ENCODE peak calls at places on chromosome 2, in six cellular contexts. O, W, E, T, V and N are unnamed samples.

GRCh38 chr2:219060821-219061791 is at the start of gene IHH:
- DNase-seq in O (peak), W (no peak), E (peak), T (no peak), V (no peak), N (no peak)

GRCh38 chr2:44715671-44716077 is 225.8 kb upstream of the SIX3 start:
- DNase-seq in O (no peak), W (no peak), E (peak), T (peak), V (no peak), N (no peak)

GRCh38 chr2:121648611-121649401 is 456 bp downstream of the CLASP1 start:
- DNase-seq in O (peak), W (no peak), E (peak), T (no peak), V (peak), N (peak)

GRCh38 chr2:67456441-67456840 is 59.3 kb downstream of the ETAA1 start:
- DNase-seq in O (no peak), W (no peak), E (no peak), T (no peak), V (no peak), N (no peak)

GRCh38 chr2:220198911-220199310 is 571.5 kb downstream of the SLC4A3 start:
- DNase-seq in O (no peak), W (no peak), E (peak), T (no peak), V (no peak), N (no peak)

GRCh38 chr2:20091305-20091991 is 40.0 kb upstream of the LAPTM4A start:
- DNase-seq in O (peak), W (no peak), E (peak), T (peak), V (peak), N (no peak)

GRCh38 chr2:196459539-196459938 is 180.0 kb upstream of the CCDC150 start:
- DNase-seq in O (no peak), W (no peak), E (no peak), T (no peak), V (no peak), N (peak)

GRCh38 chr2:65016789-65017188 is 27.6 kb downstream of the SLC1A4 start:
- DNase-seq in O (no peak), W (no peak), E (no peak), T (no peak), V (no peak), N (no peak)

GRCh38 chr2:82084679-82085392 is 1780.3 kb upstream of the LRRTM1 start:
- DNase-seq in O (no peak), W (no peak), E (no peak), T (no peak), V (no peak), N (no peak)

GRCh38 chr2:196592912-196593881 is 46.3 kb upstream of the CCDC150 start:
- DNase-seq in O (peak), W (no peak), E (peak), T (no peak), V (peak), N (no peak)

GRCh38 chr2:15031745-15032240 is 399.3 kb downstream of the LRATD1 start:
- DNase-seq in O (no peak), W (no peak), E (no peak), T (no peak), V (no peak), N (no peak)

GRCh38 chr2:201171259-201171814 is 11.6 kb upstream of the CASP10 start:
- DNase-seq in O (no peak), W (no peak), E (peak), T (no peak), V (no peak), N (no peak)

GRCh38 chr2:80126596-80127189 is 177.9 kb downstream of the LRRTM1 start:
- DNase-seq in O (no peak), W (no peak), E (peak), T (no peak), V (no peak), N (no peak)

GRCh38 chr2:71226391-71226964 is 425 bp downstream of the PAIP2B start:
- DNase-seq in O (peak), W (no peak), E (no peak), T (no peak), V (peak), N (no peak)

GRCh38 chr2:239268082-239268481 is 132.7 kb downstream of the HDAC4 start:
- DNase-seq in O (peak), W (no peak), E (no peak), T (no peak), V (no peak), N (no peak)

GRCh38 chr2:239267411-239267941 is 133.3 kb downstream of the HDAC4 start:
- DNase-seq in O (peak), W (peak), E (peak), T (no peak), V (peak), N (peak)

GRCh38 chr2:239268549-239268948 is 132.3 kb downstream of the HDAC4 start:
- DNase-seq in O (no peak), W (no peak), E (no peak), T (no peak), V (no peak), N (peak)

GRCh38 chr2:239269959-239270358 is 130.9 kb downstream of the HDAC4 start:
- DNase-seq in O (no peak), W (no peak), E (no peak), T (no peak), V (no peak), N (no peak)

GRCh38 chr2:239269173-239269865 is 131.5 kb downstream of the HDAC4 start:
- DNase-seq in O (peak), W (no peak), E (peak), T (no peak), V (no peak), N (no peak)
- H3K4me3 ChIP-seq in O (no peak), W (no peak), E (no peak), T (no peak), V (no peak), N (peak)

DNA sequence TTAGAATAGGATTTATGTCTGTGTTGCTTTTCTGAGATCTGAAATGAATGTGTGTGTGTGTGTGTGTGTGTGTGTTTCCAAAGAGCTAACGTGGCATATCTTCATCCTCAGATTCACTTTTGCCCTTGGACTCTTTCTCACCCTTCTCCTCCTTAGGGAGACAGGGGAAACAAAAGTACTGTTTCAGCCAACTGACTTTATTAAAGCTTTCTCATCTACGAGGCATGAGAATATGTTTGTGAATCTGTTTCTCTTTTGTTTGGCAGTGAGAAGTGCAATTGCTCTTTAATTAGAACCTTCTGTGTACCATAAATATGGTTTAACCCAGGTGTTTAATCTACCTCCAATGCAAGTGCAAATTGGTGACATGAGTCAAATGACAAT is 186.5 kb upstream of the COL3A1 start:
- DNase-seq in O (no peak), W (no peak), E (no peak), T (no peak), V (no peak), N (no peak)
- H3K4me3 ChIP-seq in O (no peak), W (no peak), E (no peak), T (no peak), V (peak), N (no peak)

GRCh38 chr2:10057231-10058107 is 14.1 kb downstream of the KLF11 start:
- DNase-seq in O (peak), W (no peak), E (peak), T (no peak), V (peak), N (no peak)
- H3K4me3 ChIP-seq in O (no peak), W (no peak), E (no peak), T (no peak), V (peak), N (no peak)

GRCh38 chr2:184765048-184765881 is 166.9 kb downstream of the ZNF804A start:
- DNase-seq in O (no peak), W (no peak), E (no peak), T (no peak), V (no peak), N (no peak)
- H3K4me3 ChIP-seq in O (no peak), W (no peak), E (no peak), T (no peak), V (no peak), N (no peak)

DNA sequence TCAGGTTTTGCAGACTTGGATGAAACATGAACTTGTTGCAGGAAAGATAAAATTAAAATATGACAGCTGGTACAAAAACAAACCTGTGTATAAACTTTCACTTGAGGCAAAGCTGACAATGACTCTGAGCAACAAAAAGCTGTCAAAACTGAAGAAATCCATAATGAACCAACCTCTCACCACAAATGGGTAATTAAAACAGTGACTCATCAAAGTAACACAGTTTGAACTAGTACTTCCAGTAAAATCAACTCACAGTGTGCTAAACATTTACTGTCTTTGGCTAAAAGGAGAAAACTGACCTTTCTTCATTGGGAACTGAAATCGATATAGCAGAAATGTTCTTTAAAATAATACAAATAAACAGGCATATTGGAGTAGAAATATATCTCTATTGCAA is 209.7 kb downstream of the WDPCP start:
- DNase-seq in O (no peak), W (peak), E (peak), T (peak), V (no peak), N (no peak)
- H3K4me3 ChIP-seq in O (no peak), W (no peak), E (no peak), T (no peak), V (no peak), N (no peak)

GRCh38 chr2:174625031-174625430 is 27.4 kb upstream of the WIPF1 start:
- DNase-seq in O (no peak), W (no peak), E (no peak), T (no peak), V (no peak), N (no peak)
- H3K4me3 ChIP-seq in O (no peak), W (no peak), E (no peak), T (no peak), V (no peak), N (no peak)

DNA sequence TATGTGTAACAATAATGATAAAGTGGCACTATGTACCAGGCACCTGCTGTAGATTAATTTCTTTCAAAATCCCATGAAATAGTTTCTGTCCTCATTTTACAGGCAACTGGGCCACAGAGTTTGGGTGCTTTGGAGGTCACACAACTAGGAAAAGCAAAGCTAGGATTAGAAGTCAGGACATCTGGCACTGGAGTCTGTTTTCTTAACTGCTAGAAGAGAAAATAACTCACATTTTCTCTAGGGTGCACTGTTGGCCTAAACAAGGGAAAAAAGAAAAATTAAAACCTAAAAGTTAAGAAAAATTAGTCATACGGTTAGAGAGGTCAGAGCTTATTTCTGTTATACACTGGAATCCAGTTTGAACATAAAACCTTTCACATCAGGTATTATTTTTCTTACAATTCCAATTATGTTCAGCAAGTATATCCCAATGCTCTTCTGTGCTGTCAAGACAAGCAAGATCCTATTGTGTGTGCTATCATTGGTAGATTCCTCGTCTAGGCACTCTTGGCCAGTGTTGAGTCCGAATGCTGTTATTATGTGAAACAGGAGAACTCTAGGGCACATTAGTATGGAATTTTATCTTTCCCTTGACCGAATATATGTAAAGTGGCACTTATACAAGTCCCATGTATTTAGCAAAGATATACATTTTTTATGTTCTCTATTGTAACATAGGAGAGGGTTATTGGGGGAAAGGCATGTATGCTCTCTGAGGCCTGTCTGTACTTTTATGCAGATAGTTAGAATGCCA is 1.5 kb upstream of the OSGEPL1 start:
- DNase-seq in O (no peak), W (no peak), E (no peak), T (no peak), V (no peak), N (no peak)
- H3K4me3 ChIP-seq in O (no peak), W (no peak), E (peak), T (no peak), V (peak), N (peak)

DNA sequence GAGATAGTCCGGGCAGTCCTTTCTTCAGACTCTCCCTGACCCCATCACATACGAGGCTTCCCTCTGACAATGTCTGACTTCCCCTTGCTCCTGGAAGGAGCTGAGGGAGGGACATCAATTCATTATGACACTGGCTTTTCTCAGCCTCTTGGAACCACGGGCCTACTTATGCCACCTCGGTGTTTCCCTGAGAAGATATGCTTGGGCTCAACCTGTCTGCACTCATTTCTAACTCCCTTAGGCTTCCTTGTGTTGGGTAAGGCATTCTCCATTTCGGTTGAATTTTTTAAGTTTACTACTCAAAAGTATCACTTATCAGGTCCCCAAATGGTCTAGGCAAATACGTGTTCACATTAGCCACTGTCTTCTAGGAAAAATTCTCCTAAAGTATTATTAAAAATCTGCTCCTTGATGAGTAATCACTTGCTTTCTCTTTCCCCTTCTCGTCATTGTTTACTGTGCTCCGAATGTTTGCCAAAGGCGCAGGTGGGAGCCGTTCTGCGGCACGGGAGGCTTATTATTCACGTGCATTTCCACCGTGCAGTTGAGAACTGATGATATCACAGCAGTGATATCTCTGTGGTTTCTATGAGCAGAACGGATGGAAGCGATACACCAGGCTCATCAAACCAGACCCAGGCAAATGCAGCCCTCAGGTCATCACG is 33.1 kb downstream of the ARL4C start:
- DNase-seq in O (peak), W (no peak), E (peak), T (no peak), V (no peak), N (peak)
- H3K4me3 ChIP-seq in O (no peak), W (no peak), E (no peak), T (no peak), V (no peak), N (peak)